ENCODE peak calls at places on chromosomes 11 and 22, in five cellular contexts. One of them, this sample, is unnamed.

GRCh38 chr11:92311616-92312449 is 87.2 kb downstream of the FAT3 start:
- DNase-seq in HCEC 1CT: peak; percentile 12
- DNase-seq in fibroblast of pulmonary artery: peak; percentile 52
- DNase-seq in mucosa of gallbladder: no peak
- DNase-seq in HFF-Myc: no peak
- DNase-seq in this sample: no peak

GRCh38 chr11:47257518-47258316 is at the start of gene NR1H3:
- DNase-seq in HFF-Myc: peak; percentile 55
- DNase-seq in fibroblast of pulmonary artery: peak; percentile 95
- DNase-seq in mucosa of gallbladder: peak; percentile 62
- DNase-seq in HCEC 1CT: peak; percentile 80
- DNase-seq in this sample: no peak

GRCh38 chr22:46245515-46245914 is 4.6 kb downstream of the CDPF1 start:
- DNase-seq in mucosa of gallbladder: no peak
- DNase-seq in HCEC 1CT: no peak
- DNase-seq in HFF-Myc: no peak
- DNase-seq in fibroblast of pulmonary artery: peak; percentile 18
- DNase-seq in this sample: no peak

GRCh38 chr22:41856484-41856883 is 23.6 kb downstream of the SREBF2 start:
- DNase-seq in HFF-Myc: no peak
- DNase-seq in HCEC 1CT: no peak
- DNase-seq in mucosa of gallbladder: no peak
- DNase-seq in fibroblast of pulmonary artery: no peak
- DNase-seq in this sample: no peak

GRCh38 chr22:18966748-18967147 is 30.7 kb upstream of the PRODH start:
- DNase-seq in HFF-Myc: no peak
- DNase-seq in fibroblast of pulmonary artery: no peak
- DNase-seq in HCEC 1CT: no peak
- DNase-seq in mucosa of gallbladder: no peak
- DNase-seq in this sample: no peak

GRCh38 chr22:40714514-40714966 is 35.3 kb downstream of the MCHR1 start:
- DNase-seq in HCEC 1CT: no peak
- DNase-seq in HFF-Myc: no peak
- DNase-seq in mucosa of gallbladder: no peak
- DNase-seq in fibroblast of pulmonary artery: peak; percentile 40
- DNase-seq in this sample: peak; percentile 34

GRCh38 chr22:36296690-36297089 is 43.8 kb downstream of the APOL1 start:
- DNase-seq in fibroblast of pulmonary artery: no peak
- DNase-seq in HCEC 1CT: no peak
- DNase-seq in mucosa of gallbladder: no peak
- DNase-seq in HFF-Myc: no peak
- DNase-seq in this sample: no peak

GRCh38 chr11:75598900-75599299 is 36.8 kb downstream of the SERPINH1 start:
- DNase-seq in mucosa of gallbladder: no peak
- DNase-seq in HCEC 1CT: no peak
- DNase-seq in HFF-Myc: no peak
- DNase-seq in fibroblast of pulmonary artery: no peak
- DNase-seq in this sample: no peak

GRCh38 chr22:42560781-42561180 is 7.0 kb downstream of the SERHL2 start:
- DNase-seq in fibroblast of pulmonary artery: peak; percentile 24
- DNase-seq in HCEC 1CT: no peak
- DNase-seq in HFF-Myc: no peak
- DNase-seq in mucosa of gallbladder: no peak
- DNase-seq in this sample: no peak

GRCh38 chr11:47415091-47415854 is 6.9 kb downstream of the SLC39A13 start:
- DNase-seq in fibroblast of pulmonary artery: no peak
- DNase-seq in HCEC 1CT: no peak
- DNase-seq in HFF-Myc: no peak
- DNase-seq in mucosa of gallbladder: no peak
- DNase-seq in this sample: no peak

GRCh38 chr11:84719935-84720577 is 907.1 kb downstream of the DLG2 start:
- DNase-seq in HFF-Myc: no peak
- DNase-seq in mucosa of gallbladder: no peak
- DNase-seq in fibroblast of pulmonary artery: no peak
- DNase-seq in HCEC 1CT: no peak
- DNase-seq in this sample: no peak

GRCh38 chr22:19710769-19711106 is 3.6 kb upstream of the SEPTIN5 start:
- DNase-seq in mucosa of gallbladder: no peak
- DNase-seq in HFF-Myc: no peak
- DNase-seq in fibroblast of pulmonary artery: no peak
- DNase-seq in HCEC 1CT: no peak
- DNase-seq in this sample: no peak

GRCh38 chr11:72552399-72552910 is 118.1 kb upstream of the CLPB start:
- DNase-seq in HCEC 1CT: peak; percentile 21
- DNase-seq in fibroblast of pulmonary artery: no peak
- DNase-seq in HFF-Myc: no peak
- DNase-seq in mucosa of gallbladder: no peak
- DNase-seq in this sample: no peak

GRCh38 chr22:38724926-38725571 is 19.3 kb downstream of the GTPBP1 start:
- DNase-seq in mucosa of gallbladder: no peak
- DNase-seq in HCEC 1CT: peak; percentile 45
- DNase-seq in fibroblast of pulmonary artery: peak; percentile 52
- DNase-seq in HFF-Myc: no peak
- DNase-seq in this sample: no peak

GRCh38 chr11:27902981-27903624 is 202.8 kb upstream of the BDNF start:
- DNase-seq in HCEC 1CT: peak; percentile 88
- DNase-seq in fibroblast of pulmonary artery: peak; percentile 18
- DNase-seq in HFF-Myc: no peak
- DNase-seq in mucosa of gallbladder: no peak
- DNase-seq in this sample: no peak

GRCh38 chr11:1148752-1149180 is 9.0 kb upstream of the MUC5AC start:
- DNase-seq in mucosa of gallbladder: no peak
- DNase-seq in fibroblast of pulmonary artery: no peak
- DNase-seq in HFF-Myc: no peak
- DNase-seq in HCEC 1CT: no peak
- DNase-seq in this sample: no peak

GRCh38 chr11:35082322-35083180 is 56.4 kb upstream of the CD44 start:
- DNase-seq in fibroblast of pulmonary artery: peak; percentile 73
- DNase-seq in HCEC 1CT: peak; percentile 89
- DNase-seq in mucosa of gallbladder: peak; percentile 56
- DNase-seq in HFF-Myc: peak; percentile 88
- DNase-seq in this sample: no peak

GRCh38 chr11:46554205-46555162 is 39.3 kb downstream of the AMBRA1 start:
- DNase-seq in mucosa of gallbladder: no peak
- DNase-seq in HFF-Myc: no peak
- DNase-seq in fibroblast of pulmonary artery: peak; percentile 86
- DNase-seq in HCEC 1CT: peak; percentile 91
- DNase-seq in this sample: peak; percentile 30

GRCh38 chr11:118609380-118610219 is 2.2 kb downstream of the PHLDB1 start:
- DNase-seq in fibroblast of pulmonary artery: peak; percentile 42
- DNase-seq in mucosa of gallbladder: no peak
- DNase-seq in HCEC 1CT: no peak
- DNase-seq in HFF-Myc: no peak
- DNase-seq in this sample: no peak

GRCh38 chr11:62921573-62922188 is 518 bp upstream of the CHRM1 start:
- DNase-seq in HCEC 1CT: no peak
- DNase-seq in fibroblast of pulmonary artery: peak; percentile 13
- DNase-seq in HFF-Myc: no peak
- DNase-seq in mucosa of gallbladder: no peak
- DNase-seq in this sample: no peak

GRCh38 chr11:19687372-19687771 is 25.3 kb upstream of the NAV2 start:
- DNase-seq in HFF-Myc: no peak
- DNase-seq in mucosa of gallbladder: no peak
- DNase-seq in HCEC 1CT: no peak
- DNase-seq in fibroblast of pulmonary artery: no peak
- DNase-seq in this sample: no peak

GRCh38 chr11:65616575-65617001 is 1.0 kb downstream of the PCNX3 start:
- DNase-seq in HCEC 1CT: no peak
- DNase-seq in mucosa of gallbladder: no peak
- DNase-seq in HFF-Myc: no peak
- DNase-seq in fibroblast of pulmonary artery: no peak
- DNase-seq in this sample: no peak

GRCh38 chr11:87926250-87926970 is 248.8 kb downstream of the RAB38 start:
- DNase-seq in mucosa of gallbladder: peak; percentile 16
- DNase-seq in HFF-Myc: peak; percentile 44
- DNase-seq in HCEC 1CT: peak; percentile 67
- DNase-seq in fibroblast of pulmonary artery: peak; percentile 70
- DNase-seq in this sample: no peak

GRCh38 chr11:13166036-13166435 is 111.6 kb upstream of the BMAL1 start:
- DNase-seq in mucosa of gallbladder: no peak
- DNase-seq in HCEC 1CT: no peak
- DNase-seq in HFF-Myc: no peak
- DNase-seq in fibroblast of pulmonary artery: peak; percentile 19
- DNase-seq in this sample: no peak

GRCh38 chr11:72189448-72190250 is 2.3 kb upstream of the FOLR1 start:
- DNase-seq in fibroblast of pulmonary artery: no peak
- DNase-seq in HFF-Myc: no peak
- DNase-seq in mucosa of gallbladder: no peak
- DNase-seq in HCEC 1CT: no peak
- DNase-seq in this sample: no peak

GRCh38 chr22:35368386-35368785 is 12.5 kb upstream of the HMOX1 start:
- DNase-seq in fibroblast of pulmonary artery: no peak
- DNase-seq in HCEC 1CT: no peak
- DNase-seq in HFF-Myc: no peak
- DNase-seq in mucosa of gallbladder: peak; percentile 81
- DNase-seq in this sample: no peak

GRCh38 chr22:21866821-21867527 is 471 bp downstream of the MAPK1 start:
- DNase-seq in HFF-Myc: no peak
- DNase-seq in mucosa of gallbladder: no peak
- DNase-seq in fibroblast of pulmonary artery: no peak
- DNase-seq in HCEC 1CT: no peak
- DNase-seq in this sample: no peak

GRCh38 chr22:48559647-48560388 is 1267.9 kb downstream of the BRD1 start:
- DNase-seq in mucosa of gallbladder: no peak
- DNase-seq in fibroblast of pulmonary artery: no peak
- DNase-seq in HCEC 1CT: no peak
- DNase-seq in HFF-Myc: no peak
- DNase-seq in this sample: no peak

GRCh38 chr22:46499798-46500174 is 37.6 kb downstream of the CELSR1 start:
- DNase-seq in HCEC 1CT: no peak
- DNase-seq in fibroblast of pulmonary artery: no peak
- DNase-seq in mucosa of gallbladder: no peak
- DNase-seq in HFF-Myc: no peak
- DNase-seq in this sample: no peak

GRCh38 chr11:76151561-76152085 is 54.7 kb downstream of the WNT11 start:
- DNase-seq in HCEC 1CT: no peak
- DNase-seq in HFF-Myc: no peak
- DNase-seq in mucosa of gallbladder: no peak
- DNase-seq in fibroblast of pulmonary artery: no peak
- DNase-seq in this sample: no peak

This sample was measured in AG04450.